ENCODE peak calls at places on chromosome 18, in eight cellular contexts. P, A, Q, L, E, N, Y and V are unnamed samples. For H3K27me3, the result is how much of the 10 kb centered on the place peaks cover.

GRCh38 chr18:69725009-69725408 is 222.7 kb downstream of the CD226 start:
- DNase-seq in P (no peak), A (no peak), Q (no peak), L (no peak), E (no peak), N (no peak), Y (no peak), V (no peak)

GRCh38 chr18:39994521-39994920 is 1960.5 kb upstream of the PIK3C3 start:
- DNase-seq in P (peak), A (no peak), Q (no peak), L (no peak), E (no peak), N (no peak), Y (no peak), V (no peak)

GRCh38 chr18:28529644-28530043 is 352.7 kb upstream of the CDH2 start:
- DNase-seq in P (no peak), A (no peak), Q (no peak), L (no peak), E (no peak), N (no peak), Y (no peak), V (no peak)

GRCh38 chr18:8610442-8610801 is 1.2 kb downstream of the RAB12 start:
- DNase-seq in P (peak), A (no peak), Q (no peak), L (no peak), E (peak), N (no peak), Y (no peak), V (no peak)

GRCh38 chr18:75204262-75204977 is 4.5 kb downstream of the PTGR3 start:
- DNase-seq in P (no peak), A (peak), Q (peak), L (no peak), E (no peak), N (no peak), Y (no peak), V (peak)

GRCh38 chr18:24015897-24016631 is 1.5 kb downstream of the TTC39C start:
- DNase-seq in P (no peak), A (no peak), Q (no peak), L (no peak), E (no peak), N (no peak), Y (no peak), V (no peak)

GRCh38 chr18:77086656-77087390 is 45.8 kb downstream of the MBP start:
- DNase-seq in P (no peak), A (peak), Q (peak), L (no peak), E (no peak), N (no peak), Y (no peak), V (peak)

GRCh38 chr18:79926306-79926705 is 25.1 kb downstream of the SLC66A2 start:
- DNase-seq in P (no peak), A (no peak), Q (peak), L (no peak), E (peak), N (no peak), Y (peak), V (no peak)

GRCh38 chr18:48622911-48623431 is 84.1 kb downstream of the CTIF start:
- DNase-seq in P (no peak), A (no peak), Q (no peak), L (no peak), E (no peak), N (no peak), Y (peak), V (peak)

GRCh38 chr18:24987271-24987932 is 364.6 kb downstream of the ZNF521 start:
- DNase-seq in P (no peak), A (peak), Q (no peak), L (no peak), E (no peak), N (no peak), Y (peak), V (no peak)

DNA sequence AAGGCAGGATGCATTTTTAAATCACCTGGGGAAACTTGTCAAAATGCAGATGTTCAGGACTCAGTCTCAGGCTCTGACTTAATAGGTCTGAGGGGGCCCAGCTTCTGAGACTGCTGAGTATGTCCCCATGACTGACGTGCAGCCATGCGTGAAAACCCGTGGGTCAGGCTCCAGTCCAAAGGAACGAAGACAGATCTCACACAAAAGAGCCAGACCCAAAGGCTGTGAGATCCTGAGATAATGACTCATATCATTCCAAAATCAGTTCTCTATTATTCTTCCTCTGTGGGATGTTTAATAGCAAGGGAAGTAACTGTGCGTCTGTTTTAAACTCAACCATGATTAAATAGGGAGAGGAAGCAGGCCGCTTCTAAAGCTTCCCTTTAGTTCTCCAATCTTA is 107.4 kb upstream of the ACAA2 start:
- DNase-seq in P (peak), A (no peak), Q (no peak), L (no peak), E (no peak), N (no peak), Y (no peak), V (no peak)
- H3K27me3 ChIP-seq in P (under half), A (under half), Q (under half), L (under half), E (under half), N (under half), Y (under half), V (under half)

GRCh38 chr18:57427429-57428181 is 7.6 kb upstream of the ONECUT2 start:
- DNase-seq in P (no peak), A (no peak), Q (no peak), L (no peak), E (no peak), N (no peak), Y (no peak), V (peak)

GRCh38 chr18:57426187-57426586 is 9.0 kb upstream of the ONECUT2 start:
- DNase-seq in P (no peak), A (no peak), Q (no peak), L (no peak), E (no peak), N (no peak), Y (no peak), V (no peak)

GRCh38 chr18:57430166-57430958 is 4.8 kb upstream of the ONECUT2 start:
- DNase-seq in P (no peak), A (no peak), Q (no peak), L (no peak), E (no peak), N (no peak), Y (no peak), V (peak)

GRCh38 chr18:57429607-57430165 is 5.5 kb upstream of the ONECUT2 start:
- DNase-seq in P (no peak), A (no peak), Q (no peak), L (no peak), E (no peak), N (no peak), Y (no peak), V (no peak)

DNA sequence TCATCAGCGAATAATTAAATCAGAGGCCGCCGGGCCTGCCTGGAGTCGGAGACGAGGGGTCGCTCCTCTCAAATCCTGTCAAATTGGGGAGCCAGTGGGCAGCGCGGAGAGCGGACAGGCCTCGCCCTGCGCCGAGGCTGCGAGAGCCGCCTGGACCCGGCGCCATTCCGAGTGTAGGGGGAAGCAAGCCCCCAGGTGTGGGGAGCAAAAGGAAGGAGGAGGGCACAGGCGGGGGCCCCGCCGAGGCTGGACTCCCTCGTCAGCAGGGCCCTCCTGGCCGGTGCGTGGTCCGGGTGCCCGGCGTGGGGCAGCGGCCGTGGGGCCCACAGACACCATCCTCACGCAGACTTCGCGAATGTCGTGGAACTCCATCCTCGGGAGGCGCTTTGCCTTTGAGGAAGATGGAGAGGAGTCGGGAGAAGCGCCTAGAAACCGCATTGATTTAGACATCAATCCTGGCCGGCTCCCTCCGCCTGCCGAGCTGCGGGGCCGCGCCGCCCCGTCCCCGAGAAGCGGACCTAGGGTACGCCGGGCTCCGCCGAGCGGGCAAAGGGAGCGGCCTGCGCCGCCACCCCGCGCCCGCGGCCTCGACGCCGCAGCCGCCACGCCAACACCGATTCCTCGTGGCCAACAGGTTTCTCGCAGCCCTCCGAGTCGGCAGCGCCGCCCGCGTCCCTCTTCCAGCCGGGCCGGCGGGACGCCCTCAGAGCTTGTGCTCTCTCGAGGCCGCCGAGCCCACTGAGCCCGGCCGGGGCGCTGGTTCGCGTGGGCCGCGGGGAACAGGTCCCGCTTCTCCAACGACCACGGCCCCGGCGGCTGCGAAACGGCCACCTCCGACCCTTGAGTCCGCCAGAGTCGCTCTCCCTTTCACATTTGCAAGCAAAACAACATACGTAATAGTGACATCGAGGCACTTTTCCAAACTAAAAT is 6.7 kb upstream of the ONECUT2 start:
- DNase-seq in P (no peak), A (no peak), Q (no peak), L (no peak), E (no peak), N (no peak), Y (no peak), V (peak)
- H3K27me3 ChIP-seq in P (half or more), A (half or more), Q (half or more), L (half or more), E (half or more), N (under half), Y (under half), V (half or more)

GRCh38 chr18:47260924-47261701 is 9.7 kb upstream of the SKOR2 start:
- DNase-seq in P (no peak), A (no peak), Q (no peak), L (no peak), E (no peak), N (no peak), Y (no peak), V (peak)

GRCh38 chr18:47263197-47263827 is 11.9 kb upstream of the SKOR2 start:
- DNase-seq in P (no peak), A (no peak), Q (no peak), L (no peak), E (no peak), N (no peak), Y (no peak), V (peak)

GRCh38 chr18:47261902-47262301 is 10.4 kb upstream of the SKOR2 start:
- DNase-seq in P (no peak), A (no peak), Q (no peak), L (no peak), E (no peak), N (no peak), Y (no peak), V (peak)

GRCh38 chr18:47262397-47263196 is 11.1 kb upstream of the SKOR2 start:
- DNase-seq in P (no peak), A (no peak), Q (no peak), L (no peak), E (no peak), N (no peak), Y (no peak), V (peak)

GRCh38 chr18:47260138-47260923 is 8.9 kb upstream of the SKOR2 start:
- DNase-seq in P (peak), A (peak), Q (peak), L (no peak), E (peak), N (no peak), Y (no peak), V (peak)
- H3K27me3 ChIP-seq in P (under half), A (half or more), Q (under half), L (half or more), E (half or more), N (under half), Y (under half), V (half or more)

GRCh38 chr18:22172594-22173049 is 3.2 kb downstream of the GATA6 start:
- DNase-seq in P (no peak), A (no peak), Q (no peak), L (no peak), E (peak), N (no peak), Y (no peak), V (peak)

GRCh38 chr18:22170421-22171262 is 1.3 kb downstream of the GATA6 start:
- DNase-seq in P (peak), A (peak), Q (no peak), L (no peak), E (peak), N (no peak), Y (peak), V (peak)

GRCh38 chr18:22173221-22173927 is 4.0 kb downstream of the GATA6 start:
- DNase-seq in P (no peak), A (no peak), Q (peak), L (no peak), E (peak), N (no peak), Y (no peak), V (no peak)

GRCh38 chr18:22171263-22171838 is 2.0 kb downstream of the GATA6 start:
- DNase-seq in P (no peak), A (no peak), Q (no peak), L (no peak), E (peak), N (no peak), Y (no peak), V (peak)

DNA sequence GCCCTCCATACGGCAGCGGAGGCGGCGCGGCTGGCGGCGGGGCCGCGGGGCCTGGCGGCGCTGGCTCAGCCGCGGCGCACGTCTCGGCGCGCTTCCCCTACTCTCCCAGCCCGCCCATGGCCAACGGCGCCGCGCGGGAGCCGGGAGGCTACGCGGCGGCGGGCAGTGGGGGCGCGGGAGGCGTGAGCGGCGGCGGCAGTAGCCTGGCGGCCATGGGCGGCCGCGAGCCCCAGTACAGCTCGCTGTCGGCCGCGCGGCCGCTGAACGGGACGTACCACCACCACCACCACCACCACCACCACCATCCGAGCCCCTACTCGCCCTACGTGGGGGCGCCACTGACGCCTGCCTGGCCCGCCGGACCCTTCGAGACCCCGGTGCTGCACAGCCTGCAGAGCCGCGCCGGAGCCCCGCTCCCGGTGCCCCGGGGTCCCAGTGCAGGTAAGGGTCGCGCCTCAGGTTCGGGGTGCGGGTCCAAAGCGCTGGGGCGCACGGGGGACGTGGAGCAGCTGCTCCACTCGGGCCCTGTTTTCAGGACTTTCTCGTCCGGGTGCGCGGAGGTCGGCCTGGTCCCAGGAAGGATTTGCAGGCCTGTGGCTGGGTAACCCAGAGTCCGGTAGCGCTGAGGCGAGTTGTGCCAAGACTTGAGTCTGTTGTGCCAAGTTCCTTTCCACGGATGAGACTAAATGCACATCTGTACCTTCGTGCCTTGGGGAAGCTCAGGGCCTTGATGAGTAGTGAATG is 2.6 kb downstream of the GATA6 start:
- DNase-seq in P (no peak), A (no peak), Q (peak), L (no peak), E (peak), N (no peak), Y (no peak), V (peak)
- H3K27me3 ChIP-seq in P (under half), A (half or more), Q (under half), L (half or more), E (under half), N (under half), Y (under half), V (half or more)

GRCh38 chr18:59189746-59190145 is 30.2 kb upstream of the GRP start:
- DNase-seq in P (no peak), A (no peak), Q (no peak), L (no peak), E (no peak), N (no peak), Y (no peak), V (no peak)
- H3K27me3 ChIP-seq in P (under half), A (under half), Q (under half), L (under half), E (under half), N (under half), Y (under half), V (under half)

GRCh38 chr18:44771572-44771956 is 90.9 kb downstream of the SETBP1 start:
- DNase-seq in P (no peak), A (no peak), Q (no peak), L (no peak), E (no peak), N (no peak), Y (no peak), V (no peak)

GRCh38 chr18:44777429-44778192 is 96.9 kb downstream of the SETBP1 start:
- DNase-seq in P (no peak), A (no peak), Q (no peak), L (no peak), E (peak), N (no peak), Y (no peak), V (no peak)

GRCh38 chr18:44773640-44774155 is 93.0 kb downstream of the SETBP1 start:
- DNase-seq in P (no peak), A (no peak), Q (no peak), L (no peak), E (no peak), N (no peak), Y (no peak), V (no peak)

GRCh38 chr18:44771957-44772917 is 91.5 kb downstream of the SETBP1 start:
- DNase-seq in P (no peak), A (no peak), Q (peak), L (no peak), E (peak), N (no peak), Y (no peak), V (no peak)

GRCh38 chr18:44774191-44774590 is 93.5 kb downstream of the SETBP1 start:
- DNase-seq in P (no peak), A (no peak), Q (no peak), L (no peak), E (no peak), N (no peak), Y (no peak), V (no peak)
- H3K27me3 ChIP-seq in P (under half), A (under half), Q (under half), L (under half), E (under half), N (under half), Y (under half), V (under half)